ENCODE peak calls at places on chromosomes 13 and 19, in four cellular contexts. A is activated CD8-positive, alpha-beta memory T cell treated with anti-CD3 and anti-CD28 coated beads for 1 hour; M is occipital lobe; I is IMR-90. W is an unnamed sample.

GRCh38 chr13:110537116-110537515 is 24.4 kb downstream of the RAB20 start:
- DNase-seq in A (no peak), M (no peak), I (no peak), W (no peak)

GRCh38 chr13:110250258-110250891 is 56.6 kb downstream of the COL4A1 start:
- DNase-seq in A (no peak), M (no peak), I (peak; percentile 77), W (no peak)

GRCh38 chr13:29861694-29862110 is 11.3 kb upstream of the UBL3 start:
- DNase-seq in A (no peak), M (no peak), I (peak; percentile 97), W (no peak)

GRCh38 chr13:99857738-99858137 is 113.8 kb downstream of the ZIC5 start:
- DNase-seq in A (no peak), M (no peak), I (no peak), W (no peak)

GRCh38 chr19:50721441-50722137 is 1.6 kb upstream of the CLEC11A start:
- DNase-seq in A (no peak), M (no peak), I (no peak), W (no peak)

GRCh38 chr13:43085545-43085944 is 62.2 kb downstream of the DNAJC15 start:
- DNase-seq in A (no peak), M (no peak), I (peak; percentile 61), W (no peak)

GRCh38 chr19:30799854-30800755 is 427.9 kb downstream of the ZNF536 start:
- DNase-seq in A (no peak), M (no peak), I (no peak), W (no peak)

GRCh38 chr13:74107598-74107997 is 26.6 kb downstream of the KLF12 start:
- DNase-seq in A (no peak), M (no peak), I (no peak), W (no peak)

GRCh38 chr13:41418027-41418426 is 39.3 kb upstream of the RGCC start:
- DNase-seq in A (no peak), M (no peak), I (peak; percentile 72), W (no peak)

GRCh38 chr19:12703056-12703455 is 6.6 kb upstream of the FBXW9 start:
- DNase-seq in A (no peak), M (no peak), I (peak; percentile 43), W (no peak)

GRCh38 chr19:28184997-28185396 is 1028.0 kb downstream of the UQCRFS1 start:
- DNase-seq in A (no peak), M (no peak), I (no peak), W (no peak)

GRCh38 chr19:53424968-53425597 is 6.7 kb upstream of the ZNF761 start:
- DNase-seq in A (peak; percentile 38), M (peak; percentile 4), I (peak; percentile 65), W (no peak)

GRCh38 chr13:79222427-79223205 is 183.4 kb downstream of the RBM26 start:
- DNase-seq in A (no peak), M (no peak), I (no peak), W (no peak)

GRCh38 chr13:113599396-113599795 is 14.8 kb downstream of the TFDP1 start:
- DNase-seq in A (no peak), M (no peak), I (no peak), W (no peak)

GRCh38 chr19:39746836-39747529 is 9.2 kb upstream of the CLC start:
- DNase-seq in A (no peak), M (no peak), I (no peak), W (no peak)

GRCh38 chr13:20360041-20360491 is 127.9 kb upstream of the GJB6 start:
- DNase-seq in A (no peak), M (no peak), I (peak; percentile 43), W (no peak)

GRCh38 chr13:51619614-51620013 is 35.4 kb downstream of the WDFY2 start:
- DNase-seq in A (no peak), M (no peak), I (peak; percentile 85), W (no peak)

GRCh38 chr19:24159707-24160106 is 72.7 kb downstream of the ZNF254 start:
- DNase-seq in A (no peak), M (no peak), I (peak; percentile 17), W (no peak)

GRCh38 chr13:76035711-76036110 is 399.6 kb downstream of the LMO7 start:
- DNase-seq in A (no peak), M (no peak), I (peak; percentile 74), W (no peak)

GRCh38 chr13:59263531-59263930 is 900.2 kb downstream of the DIAPH3 start:
- DNase-seq in A (no peak), M (no peak), I (no peak), W (no peak)

GRCh38 chr13:102300379-102300778 is 101.5 kb downstream of the FGF14 start:
- DNase-seq in A (no peak), M (no peak), I (no peak), W (no peak)

GRCh38 chr13:90448466-90449037 is 898.9 kb upstream of the MIR17HG start:
- DNase-seq in A (no peak), M (no peak), I (no peak), W (no peak)

GRCh38 chr13:45492538-45492937 is 27.8 kb downstream of the COG3 start:
- DNase-seq in A (no peak), M (no peak), I (peak; percentile 79), W (no peak)

GRCh38 chr19:55686311-55687050 is 11.5 kb downstream of the EPN1 start:
- DNase-seq in A (no peak), M (no peak), I (no peak), W (no peak)

GRCh38 chr13:33751151-33751550 is 66.8 kb upstream of the RFC3 start:
- DNase-seq in A (no peak), M (no peak), I (peak; percentile 46), W (no peak)

GRCh38 chr13:23851106-23851505 is 38.1 kb downstream of the MIPEP start:
- DNase-seq in A (no peak), M (no peak), I (peak; percentile 24), W (no peak)

GRCh38 chr19:35254341-35255297 is 5.8 kb downstream of the LSR start:
- DNase-seq in A (no peak), M (no peak), I (no peak), W (no peak)

GRCh38 chr13:77138813-77139212 is 111.9 kb upstream of the FBXL3 start:
- DNase-seq in A (no peak), M (no peak), I (no peak), W (no peak)

GRCh38 chr13:73075546-73075945 is 16.7 kb downstream of the KLF5 start:
- DNase-seq in A (no peak), M (no peak), I (no peak), W (no peak)

GRCh38 chr13:50389726-50390125 is 374.5 kb downstream of the KCNRG start:
- DNase-seq in A (no peak), M (no peak), I (no peak), W (no peak)

GRCh38 chr13:46672338-46673090 is 119.5 kb downstream of the LRCH1 start:
- DNase-seq in A (no peak), M (no peak), I (no peak), W (no peak)

GRCh38 chr13:49443327-49443688 is 556 bp downstream of the CAB39L start:
- DNase-seq in A (no peak), M (peak; percentile 46), I (peak; percentile 35), W (peak; percentile 28)

GRCh38 chr19:6458695-6459355 is 767 bp downstream of the SLC25A23 start:
- DNase-seq in A (no peak), M (no peak), I (no peak), W (no peak)

GRCh38 chr19:32863841-32864240 is 5.7 kb downstream of the SLC7A9 start:
- DNase-seq in A (no peak), M (no peak), I (no peak), W (no peak)

GRCh38 chr19:49801966-49802661 is 11.0 kb downstream of the FUZ start:
- DNase-seq in A (no peak), M (peak; percentile 82), I (peak; percentile 86), W (no peak)

GRCh38 chr19:10510301-10510802 is 6.9 kb downstream of the S1PR5 start:
- DNase-seq in A (no peak), M (no peak), I (no peak), W (no peak)

GRCh38 chr19:18793144-18794028 is 2.3 kb upstream of the COMP start:
- DNase-seq in A (no peak), M (no peak), I (no peak), W (no peak)

GRCh38 chr13:53105477-53105876 is 76.9 kb downstream of the OLFM4 start:
- DNase-seq in A (no peak), M (no peak), I (no peak), W (no peak)

GRCh38 chr13:103961129-103961528 is 894.9 kb upstream of the SLC10A2 start:
- DNase-seq in A (no peak), M (no peak), I (no peak), W (no peak)